ENCODE peak calls at places on chromosomes 4 and X, in five cellular contexts. One of them, this sample, is unnamed.

GRCh38 chr4:98673978-98674377 is 15.6 kb upstream of the TSPAN5 start:
- DNase-seq in stimulated activated CD4-positive, alpha-beta T cell treated with anti-CD3 and anti-CD28 coated beads, Interleukin-1b, Interleukin-23, amount 100 ng/mL, for 4 hours: no peak
- DNase-seq in NCI-H345: no peak
- DNase-seq in ovary: no peak
- DNase-seq in AG10803: no peak
- DNase-seq in this sample: no peak

GRCh38 chrX:46792826-46793195 is 33.9 kb upstream of the SLC9A7 start:
- DNase-seq in AG10803: no peak
- DNase-seq in ovary: no peak
- DNase-seq in stimulated activated CD4-positive, alpha-beta T cell treated with anti-CD3 and anti-CD28 coated beads, Interleukin-1b, Interleukin-23, amount 100 ng/mL, for 4 hours: no peak
- DNase-seq in NCI-H345: no peak
- DNase-seq in this sample: no peak

GRCh38 chr4:133151301-133151680 is 2.2 kb downstream of the PCDH10 start:
- DNase-seq in ovary: no peak
- DNase-seq in NCI-H345: peak
- DNase-seq in stimulated activated CD4-positive, alpha-beta T cell treated with anti-CD3 and anti-CD28 coated beads, Interleukin-1b, Interleukin-23, amount 100 ng/mL, for 4 hours: no peak
- DNase-seq in AG10803: no peak
- DNase-seq in this sample: no peak

GRCh38 chr4:26320159-26320452 is 708 bp upstream of the RBPJ start:
- DNase-seq in NCI-H345: no peak
- DNase-seq in ovary: peak
- DNase-seq in stimulated activated CD4-positive, alpha-beta T cell treated with anti-CD3 and anti-CD28 coated beads, Interleukin-1b, Interleukin-23, amount 100 ng/mL, for 4 hours: no peak
- DNase-seq in AG10803: peak
- DNase-seq in this sample: peak

GRCh38 chr4:42132099-42132498 is 20.4 kb downstream of the BEND4 start:
- DNase-seq in stimulated activated CD4-positive, alpha-beta T cell treated with anti-CD3 and anti-CD28 coated beads, Interleukin-1b, Interleukin-23, amount 100 ng/mL, for 4 hours: no peak
- DNase-seq in AG10803: no peak
- DNase-seq in NCI-H345: no peak
- DNase-seq in ovary: no peak
- DNase-seq in this sample: no peak

GRCh38 chr4:4866833-4867744 is 7.6 kb downstream of the MSX1 start:
- DNase-seq in ovary: peak
- DNase-seq in NCI-H345: no peak
- DNase-seq in stimulated activated CD4-positive, alpha-beta T cell treated with anti-CD3 and anti-CD28 coated beads, Interleukin-1b, Interleukin-23, amount 100 ng/mL, for 4 hours: no peak
- DNase-seq in AG10803: no peak
- DNase-seq in this sample: no peak

GRCh38 chr4:113445286-113445685 is 316.3 kb downstream of the CAMK2D start:
- DNase-seq in stimulated activated CD4-positive, alpha-beta T cell treated with anti-CD3 and anti-CD28 coated beads, Interleukin-1b, Interleukin-23, amount 100 ng/mL, for 4 hours: no peak
- DNase-seq in AG10803: peak
- DNase-seq in NCI-H345: no peak
- DNase-seq in ovary: peak
- DNase-seq in this sample: no peak

GRCh38 chrX:9414416-9414815 is 50.4 kb upstream of the TBL1X start:
- DNase-seq in NCI-H345: no peak
- DNase-seq in ovary: no peak
- DNase-seq in AG10803: peak
- DNase-seq in stimulated activated CD4-positive, alpha-beta T cell treated with anti-CD3 and anti-CD28 coated beads, Interleukin-1b, Interleukin-23, amount 100 ng/mL, for 4 hours: no peak
- DNase-seq in this sample: no peak

GRCh38 chr4:1407657-1408333 is 1.6 kb upstream of the NKX1-1 start:
- DNase-seq in AG10803: no peak
- DNase-seq in NCI-H345: no peak
- DNase-seq in ovary: no peak
- DNase-seq in stimulated activated CD4-positive, alpha-beta T cell treated with anti-CD3 and anti-CD28 coated beads, Interleukin-1b, Interleukin-23, amount 100 ng/mL, for 4 hours: no peak
- DNase-seq in this sample: no peak

GRCh38 chrX:75067931-75068330 is 88.2 kb downstream of the ABCB7 start:
- DNase-seq in stimulated activated CD4-positive, alpha-beta T cell treated with anti-CD3 and anti-CD28 coated beads, Interleukin-1b, Interleukin-23, amount 100 ng/mL, for 4 hours: no peak
- DNase-seq in NCI-H345: no peak
- DNase-seq in ovary: no peak
- DNase-seq in AG10803: peak
- DNase-seq in this sample: no peak

GRCh38 chr4:7651461-7651921 is 216.8 kb upstream of the PSAPL1 start:
- DNase-seq in stimulated activated CD4-positive, alpha-beta T cell treated with anti-CD3 and anti-CD28 coated beads, Interleukin-1b, Interleukin-23, amount 100 ng/mL, for 4 hours: no peak
- DNase-seq in ovary: peak
- DNase-seq in NCI-H345: no peak
- DNase-seq in AG10803: no peak
- DNase-seq in this sample: no peak